ENCODE peak calls at places on chromosomes 5 and 9, in seven cellular contexts. P, Y, Q, R, G, L and S are unnamed samples.

GRCh38 chr5:169831331-169831730 is 149.0 kb downstream of the INSYN2B start:
- DNase-seq in R (no peak), P (no peak), Y (no peak), G (peak; percentile 11), L (no peak), Q (peak; percentile 27), S (no peak)

GRCh38 chr9:105385372-105385985 is 62.4 kb upstream of the FSD1L start:
- DNase-seq in L (no peak), R (no peak), Q (no peak), Y (no peak), G (no peak), P (no peak), S (no peak)

GRCh38 chr9:109122726-109123621 is 3.2 kb upstream of the TMEM245 start:
- DNase-seq in L (no peak), Q (no peak), R (no peak), G (no peak), P (no peak), Y (no peak), S (no peak)

GRCh38 chr5:172878585-172879433 is 44.8 kb downstream of the ERGIC1 start:
- DNase-seq in L (no peak), R (no peak), Q (peak; percentile 74), P (no peak), Y (no peak), G (no peak), S (no peak)

GRCh38 chr5:41527201-41527779 is 16.9 kb upstream of the PLCXD3 start:
- DNase-seq in L (peak; percentile 98), Y (no peak), Q (peak; percentile 98), G (no peak), P (no peak), R (no peak), S (peak; percentile 88)

GRCh38 chr5:151825445-151825844 is 53.7 kb downstream of the G3BP1 start:
- DNase-seq in P (peak; percentile 54), G (peak; percentile 65), Q (peak; percentile 69), L (peak; percentile 81), R (peak; percentile 13), Y (peak; percentile 71), S (peak; percentile 82)

GRCh38 chr9:11269036-11269435 is 656.2 kb upstream of the PTPRD start:
- DNase-seq in Q (no peak), Y (no peak), L (no peak), P (no peak), G (no peak), R (no peak), S (peak; percentile 49)

GRCh38 chr9:101443358-101443757 is 7.8 kb upstream of the ALDOB start:
- DNase-seq in Y (no peak), L (no peak), G (no peak), R (no peak), Q (no peak), P (no peak), S (peak; percentile 84)

GRCh38 chr5:129244478-129244877 is 149.9 kb downstream of the ISOC1 start:
- DNase-seq in L (peak; percentile 82), R (no peak), Y (no peak), G (peak; percentile 38), Q (no peak), P (no peak), S (no peak)

GRCh38 chr9:96015876-96016686 is 140.6 kb downstream of the ERCC6L2 start:
- DNase-seq in Q (peak; percentile 12), P (no peak), L (no peak), Y (no peak), G (no peak), R (no peak), S (no peak)

GRCh38 chr5:83608122-83608521 is 112.5 kb downstream of the HAPLN1 start:
- DNase-seq in G (peak; percentile 75), Q (peak; percentile 40), Y (peak; percentile 43), L (peak; percentile 57), P (peak; percentile 73), R (peak; percentile 31), S (peak; percentile 84)

GRCh38 chr9:14326264-14326826 is 12.4 kb upstream of the NFIB start:
- DNase-seq in G (peak; percentile 57), Y (no peak), P (no peak), Q (peak; percentile 74), L (peak; percentile 38), R (no peak), S (no peak)

GRCh38 chr5:43309122-43309521 is 4.1 kb downstream of the HMGCS1 start:
- DNase-seq in Q (no peak), Y (no peak), P (no peak), G (no peak), R (no peak), L (no peak), S (peak; percentile 56)

GRCh38 chr9:17191095-17191494 is 56.3 kb downstream of the CNTLN start:
- DNase-seq in P (no peak), R (no peak), G (peak; percentile 40), Q (peak; percentile 25), Y (no peak), L (peak; percentile 28), S (no peak)
- H2BK120ac ChIP-seq in P (no peak overlapping the region), R (no peak overlapping the region), G (no peak overlapping the region), Q (no peak overlapping the region), Y (no peak overlapping the region), L (no peak overlapping the region), S (no peak overlapping the region)

DNA sequence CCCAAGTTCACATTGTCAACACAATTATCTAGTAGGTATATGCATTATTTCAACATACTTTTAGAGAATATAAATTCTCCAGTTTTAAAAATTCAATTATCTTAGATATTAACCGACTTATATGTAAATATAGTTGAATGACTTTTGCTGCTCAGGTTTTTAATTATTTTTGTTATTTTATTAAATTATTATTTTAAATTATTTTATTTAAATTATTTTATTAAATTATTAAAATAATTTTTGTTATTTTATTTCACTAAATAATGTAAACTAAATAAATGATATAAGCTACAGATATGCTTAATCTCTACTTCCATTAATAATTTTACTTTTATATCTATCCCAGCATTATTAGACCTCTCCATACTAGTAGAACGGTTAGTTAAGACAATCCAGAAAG is 544.3 kb upstream of the ARRDC3 start:
- DNase-seq in G (no peak), R (no peak), P (no peak), L (no peak), Q (no peak), Y (no peak), S (no peak)
- H2BK120ac ChIP-seq in G (no peak overlapping the region), R (no peak overlapping the region), P (no peak overlapping the region), L (no peak overlapping the region), Q (no peak overlapping the region), Y (no peak overlapping the region), S (no peak overlapping the region)

DNA sequence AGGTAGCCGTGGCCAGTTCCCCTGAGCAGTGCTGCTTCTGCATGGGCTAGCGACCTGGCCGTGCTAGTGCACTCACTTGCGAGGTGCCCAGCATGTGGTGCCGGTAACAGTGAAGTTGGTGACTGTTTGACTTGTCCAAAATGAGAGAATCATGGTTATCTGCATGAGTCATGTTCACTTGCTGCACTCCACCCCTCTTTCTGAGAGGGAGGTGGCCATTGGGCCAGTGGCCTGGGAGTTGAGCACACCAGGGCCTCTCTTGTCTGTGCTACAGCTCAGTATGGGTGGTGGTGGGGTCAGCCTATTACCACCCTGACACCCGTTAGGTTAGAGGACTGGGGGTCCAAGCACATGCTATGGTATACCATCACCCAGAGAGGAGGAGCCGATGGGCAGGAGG is 55.4 kb upstream of the GARNL3 start:
- DNase-seq in P (no peak), Y (no peak), G (no peak), L (no peak), Q (no peak), R (no peak), S (no peak)
- H2BK120ac ChIP-seq in P (no peak overlapping the region), Y (no peak overlapping the region), G (no peak overlapping the region), L (no peak overlapping the region), Q (no peak overlapping the region), R (no peak overlapping the region), S (no peak overlapping the region)

GRCh38 chr5:7246312-7246711 is 149.6 kb upstream of the ADCY2 start:
- DNase-seq in G (no peak), R (no peak), P (no peak), Y (peak; percentile 51), L (no peak), Q (no peak), S (no peak)

GRCh38 chr5:7244977-7245376 is 151.0 kb upstream of the ADCY2 start:
- DNase-seq in L (no peak), R (no peak), P (no peak), Y (no peak), Q (no peak), G (no peak), S (no peak)

GRCh38 chr5:7245401-7245800 is 150.5 kb upstream of the ADCY2 start:
- DNase-seq in P (no peak), L (no peak), Y (no peak), R (no peak), Q (no peak), G (no peak), S (no peak)

GRCh38 chr5:7244208-7244607 is 151.7 kb upstream of the ADCY2 start:
- DNase-seq in Y (no peak), Q (no peak), L (no peak), R (no peak), G (no peak), P (no peak), S (no peak)

DNA sequence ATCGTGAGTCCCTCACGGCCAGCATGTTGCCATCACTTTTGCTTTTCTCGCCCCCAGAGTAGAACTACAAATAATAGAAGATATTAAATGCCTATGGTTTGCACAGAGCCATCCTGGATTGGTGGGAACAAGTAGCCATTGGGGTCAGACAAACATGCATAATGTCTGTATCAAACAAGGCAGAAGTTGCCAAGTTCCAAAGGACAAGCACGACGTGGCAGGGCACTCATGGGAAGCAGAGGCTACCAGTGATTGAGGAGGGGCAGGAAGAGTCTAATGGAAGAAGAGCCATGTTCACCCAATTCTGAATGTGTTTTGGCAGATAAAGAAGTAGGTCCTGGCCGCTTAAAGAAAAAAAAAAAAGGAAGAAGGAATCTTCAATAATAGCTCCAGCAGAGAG is 153.8 kb upstream of the ADCY2 start:
- DNase-seq in G (no peak), R (no peak), Y (no peak), Q (no peak), P (no peak), L (no peak), S (no peak)
- H2BK120ac ChIP-seq in G (no peak overlapping the region), R (no peak overlapping the region), Y (no peak overlapping the region), Q (no peak overlapping the region), P (no peak overlapping the region), L (no peak overlapping the region), S (no peak overlapping the region)

GRCh38 chr9:119601632-119602031 is 232.4 kb upstream of the BRINP1 start:
- DNase-seq in Y (no peak), P (no peak), L (no peak), G (no peak), Q (no peak), R (no peak), S (no peak)
- H2BK120ac ChIP-seq in Y (no peak overlapping the region), P (no peak overlapping the region), L (no peak overlapping the region), G (no peak overlapping the region), Q (no peak overlapping the region), R (no peak overlapping the region), S (no peak overlapping the region)

GRCh38 chr9:132939169-132939568 is 5.2 kb downstream of the TSC1 start:
- DNase-seq in G (no peak), Q (no peak), P (no peak), Y (no peak), L (no peak), R (no peak), S (no peak)

GRCh38 chr9:132944294-132945185 is at the start of gene TSC1:
- DNase-seq in L (peak; percentile 97), Y (peak; percentile 97), P (peak; percentile 97), R (peak; percentile 75), Q (peak; percentile 94), G (peak; percentile 98), S (peak; percentile 98)

GRCh38 chr9:132943677-132944293 is 631 bp downstream of the TSC1 start:
- DNase-seq in L (no peak), P (no peak), Q (no peak), G (peak; percentile 18), R (no peak), Y (no peak), S (peak; percentile 42)

GRCh38 chr9:132945186-132946130 is 1.0 kb upstream of the TSC1 start:
- DNase-seq in L (peak; percentile 8), Y (peak; percentile 14), P (no peak), Q (no peak), R (no peak), G (no peak), S (peak; percentile 6)

GRCh38 chr9:132942541-132943182 is 1.8 kb downstream of the TSC1 start:
- DNase-seq in L (no peak), R (no peak), G (peak; percentile 56), P (no peak), Q (peak; percentile 69), Y (no peak), S (no peak)
- H2BK120ac ChIP-seq in L (no peak overlapping the region), R (no peak overlapping the region), G (no peak overlapping the region), P (no peak overlapping the region), Q (no peak overlapping the region), Y (no peak overlapping the region), S (no peak overlapping the region)